ENCODE peak calls at places on chromosomes 13 and 19, in seven cellular contexts. V is activated T-cell treated with anti-CD3 and anti-CD28 coated beads, Interleukin-2, amount 50 U/mL, for 72 hours; F is NCI-H1105 treated with DMSO at 0.1 percent for 48 hours; L is stimulated activated CD4-positive, alpha-beta T cell treated with anti-CD3 and anti-CD28 coated beads, Interleukin-1b, Interleukin-23, amount 100 ng/mL, for 4 hours; T is stimulated activated naive B cell treated with anti-CD40 and anti-IgM and Interleukin-4, amounts not matched to agents 10 μg/mL and 1 μg/mL and 100 μg/mL, for 72 hours; P is anterior cingulate cortex; O is AG10803. A is an unnamed sample.
A peak's percentile ranks its signal among the peaks of the same experiment; 100 is the strongest.

GRCh38 chr13:51861728-51862300 is at the start of gene CCDC70:
- DNase-seq in V (peak; percentile 52), F (no peak), L (no peak), T (no peak), P (no peak), O (no peak), A (no peak)

GRCh38 chr19:10269333-10270179 is 1.4 kb upstream of the ICAM1 start:
- DNase-seq in V (peak; percentile 87), F (peak; percentile 48), L (peak; percentile 87), T (peak; percentile 86), P (peak; percentile 79), O (peak; percentile 62), A (peak; percentile 87)

GRCh38 chr13:80504453-80504852 is 163.5 kb upstream of the SPRY2 start:
- DNase-seq in V (no peak), F (no peak), L (no peak), T (no peak), P (no peak), O (no peak), A (no peak)

GRCh38 chr13:111958612-111959395 is 108.1 kb upstream of the SOX1 start:
- DNase-seq in V (no peak), F (no peak), L (no peak), T (no peak), P (no peak), O (no peak), A (peak; percentile 21)

GRCh38 chr13:20197361-20197834 is 4.7 kb upstream of the GJB2 start:
- DNase-seq in V (peak; percentile 24), F (peak; percentile 52), L (no peak), T (no peak), P (no peak), O (peak; percentile 42), A (no peak)

GRCh38 chr19:51001495-51001894 is at the start of gene KLK8:
- DNase-seq in V (no peak), F (no peak), L (no peak), T (no peak), P (no peak), O (no peak), A (peak; percentile 85)

GRCh38 chr19:38685666-38686529 is 38.4 kb downstream of the ACTN4 start:
- DNase-seq in V (no peak), F (no peak), L (no peak), T (no peak), P (no peak), O (peak; percentile 53), A (peak; percentile 89)

GRCh38 chr13:30792257-30793000 is 57.1 kb downstream of the ALOX5AP start:
- DNase-seq in V (no peak), F (peak; percentile 32), L (no peak), T (no peak), P (peak; percentile 52), O (peak; percentile 95), A (peak; percentile 98)

GRCh38 chr13:70812481-70812880 is 704.2 kb upstream of the KLHL1 start:
- DNase-seq in V (no peak), F (no peak), L (no peak), T (no peak), P (no peak), O (no peak), A (no peak)

GRCh38 chr19:35872180-35872579 is 3.8 kb downstream of the APLP1 start:
- DNase-seq in V (no peak), F (no peak), L (no peak), T (no peak), P (no peak), O (no peak), A (no peak)

GRCh38 chr13:27965343-27965739 is 3.8 kb downstream of the CDX2 start:
- DNase-seq in V (no peak), F (no peak), L (no peak), T (no peak), P (no peak), O (no peak), A (peak; percentile 63)